ENCODE peak calls at places on chromosomes 6 and 20, in seven cellular contexts. One of them, this sample, is unnamed.

GRCh38 chr6:43780293-43780692 is 10.3 kb downstream of the VEGFA start:
- DNase-seq in GM12891: no peak
- DNase-seq in upper lobe of left lung: no peak
- DNase-seq in stomach: no peak
- DNase-seq in spleen: no peak
- DNase-seq in sigmoid colon: no peak
- DNase-seq in GM12892: no peak
- DNase-seq in this sample: no peak

GRCh38 chr6:23446394-23447001 is 679.5 kb upstream of the NRSN1 start:
- DNase-seq in GM12891: no peak
- DNase-seq in upper lobe of left lung: no peak
- DNase-seq in stomach: no peak
- DNase-seq in spleen: no peak
- DNase-seq in sigmoid colon: no peak
- DNase-seq in GM12892: no peak
- DNase-seq in this sample: no peak

GRCh38 chr6:148677594-148678476 is 69.0 kb upstream of the UST start:
- DNase-seq in GM12891: no peak
- DNase-seq in upper lobe of left lung: no peak
- DNase-seq in stomach: no peak
- DNase-seq in spleen: no peak
- DNase-seq in sigmoid colon: no peak
- DNase-seq in GM12892: no peak
- DNase-seq in this sample: no peak

GRCh38 chr20:57210911-57211280 is 55.5 kb downstream of the BMP7 start:
- DNase-seq in GM12891: no peak
- DNase-seq in upper lobe of left lung: peak; percentile 57
- DNase-seq in stomach: no peak
- DNase-seq in spleen: no peak
- DNase-seq in sigmoid colon: no peak
- DNase-seq in GM12892: no peak
- DNase-seq in this sample: no peak

GRCh38 chr6:5112065-5112799 is 27.1 kb downstream of the PPP1R3G start:
- DNase-seq in GM12891: no peak
- DNase-seq in upper lobe of left lung: no peak
- DNase-seq in stomach: no peak
- DNase-seq in spleen: no peak
- DNase-seq in sigmoid colon: peak; percentile 35
- DNase-seq in GM12892: no peak
- DNase-seq in this sample: no peak

GRCh38 chr6:21593927-21594421 is 423 bp downstream of the SOX4 start:
- DNase-seq in GM12891: no peak
- DNase-seq in upper lobe of left lung: no peak
- DNase-seq in stomach: peak; percentile 34
- DNase-seq in spleen: no peak
- DNase-seq in sigmoid colon: no peak
- DNase-seq in GM12892: no peak
- DNase-seq in this sample: peak; percentile 29

GRCh38 chr6:168155821-168156741 is 77.1 kb upstream of the FRMD1 start:
- DNase-seq in GM12891: no peak
- DNase-seq in upper lobe of left lung: no peak
- DNase-seq in stomach: no peak
- DNase-seq in spleen: no peak
- DNase-seq in sigmoid colon: peak; percentile 41
- DNase-seq in GM12892: no peak
- DNase-seq in this sample: no peak

GRCh38 chr20:10647471-10647870 is 26.3 kb downstream of the JAG1 start:
- DNase-seq in GM12891: peak; percentile 30
- DNase-seq in upper lobe of left lung: no peak
- DNase-seq in stomach: no peak
- DNase-seq in spleen: no peak
- DNase-seq in sigmoid colon: no peak
- DNase-seq in GM12892: no peak
- DNase-seq in this sample: no peak

GRCh38 chr6:1858865-1859264 is 249.2 kb downstream of the FOXC1 start:
- DNase-seq in GM12891: no peak
- DNase-seq in upper lobe of left lung: no peak
- DNase-seq in stomach: no peak
- DNase-seq in spleen: no peak
- DNase-seq in sigmoid colon: no peak
- DNase-seq in GM12892: no peak
- DNase-seq in this sample: no peak

GRCh38 chr6:66226099-66226498 is 519.1 kb upstream of the EYS start:
- DNase-seq in GM12891: no peak
- DNase-seq in upper lobe of left lung: no peak
- DNase-seq in stomach: no peak
- DNase-seq in spleen: no peak
- DNase-seq in sigmoid colon: no peak
- DNase-seq in GM12892: no peak
- DNase-seq in this sample: no peak

GRCh38 chr20:4602297-4602631 is 119.4 kb upstream of the PRND start:
- DNase-seq in GM12891: no peak
- DNase-seq in upper lobe of left lung: no peak
- DNase-seq in stomach: no peak
- DNase-seq in spleen: no peak
- DNase-seq in sigmoid colon: no peak
- DNase-seq in GM12892: no peak
- DNase-seq in this sample: no peak

GRCh38 chr20:4601630-4602296 is 119.9 kb upstream of the PRND start:
- DNase-seq in GM12891: no peak
- DNase-seq in upper lobe of left lung: peak; percentile 53
- DNase-seq in stomach: no peak
- DNase-seq in spleen: no peak
- DNase-seq in sigmoid colon: peak; percentile 88
- DNase-seq in GM12892: no peak
- DNase-seq in this sample: no peak

GRCh38 chr20:4605166-4605565 is 116.5 kb upstream of the PRND start:
- DNase-seq in GM12891: no peak
- DNase-seq in upper lobe of left lung: no peak
- DNase-seq in stomach: no peak
- DNase-seq in spleen: no peak
- DNase-seq in sigmoid colon: no peak
- DNase-seq in GM12892: no peak
- DNase-seq in this sample: no peak

GRCh38 chr20:4604580-4604979 is 117.1 kb upstream of the PRND start:
- DNase-seq in GM12891: no peak
- DNase-seq in upper lobe of left lung: no peak
- DNase-seq in stomach: no peak
- DNase-seq in spleen: no peak
- DNase-seq in sigmoid colon: no peak
- DNase-seq in GM12892: no peak
- DNase-seq in this sample: no peak

GRCh38 chr20:4603724-4604123 is 118.0 kb upstream of the PRND start:
- DNase-seq in GM12891: no peak
- DNase-seq in upper lobe of left lung: no peak
- DNase-seq in stomach: no peak
- DNase-seq in spleen: no peak
- DNase-seq in sigmoid colon: no peak
- DNase-seq in GM12892: no peak
- DNase-seq in this sample: no peak
- TF ChIP-seq POLR2AphosphoS5 in GM12891: no peak
- TF ChIP-seq POLR2AphosphoS5 in upper lobe of left lung: no peak
- TF ChIP-seq POLR2AphosphoS5 in stomach: no peak
- TF ChIP-seq POLR2AphosphoS5 in spleen: no peak
- TF ChIP-seq POLR2AphosphoS5 in sigmoid colon: peak; percentile 94
- TF ChIP-seq POLR2AphosphoS5 in GM12892: no peak
- TF ChIP-seq POLR2AphosphoS5 in this sample: peak; percentile 77

GRCh38 chr20:50323209-50323608 is 132.6 kb downstream of the CEBPB start:
- DNase-seq in GM12891: no peak
- DNase-seq in upper lobe of left lung: no peak
- DNase-seq in stomach: no peak
- DNase-seq in spleen: peak; percentile 14
- DNase-seq in sigmoid colon: peak; percentile 52
- DNase-seq in GM12892: no peak
- DNase-seq in this sample: no peak

GRCh38 chr20:50321797-50322480 is 131.3 kb downstream of the CEBPB start:
- DNase-seq in GM12891: no peak
- DNase-seq in upper lobe of left lung: no peak
- DNase-seq in stomach: no peak
- DNase-seq in spleen: peak; percentile 62
- DNase-seq in sigmoid colon: peak; percentile 69
- DNase-seq in GM12892: no peak
- DNase-seq in this sample: peak; percentile 46

GRCh38 chr20:50322703-50323131 is 132.1 kb downstream of the CEBPB start:
- DNase-seq in GM12891: no peak
- DNase-seq in upper lobe of left lung: no peak
- DNase-seq in stomach: no peak
- DNase-seq in spleen: no peak
- DNase-seq in sigmoid colon: peak; percentile 53
- DNase-seq in GM12892: no peak
- DNase-seq in this sample: no peak

GRCh38 chr20:50320005-50320909 is 129.6 kb downstream of the CEBPB start:
- DNase-seq in GM12891: no peak
- DNase-seq in upper lobe of left lung: no peak
- DNase-seq in stomach: no peak
- DNase-seq in spleen: peak; percentile 27
- DNase-seq in sigmoid colon: peak; percentile 63
- DNase-seq in GM12892: no peak
- DNase-seq in this sample: no peak

DNA sequence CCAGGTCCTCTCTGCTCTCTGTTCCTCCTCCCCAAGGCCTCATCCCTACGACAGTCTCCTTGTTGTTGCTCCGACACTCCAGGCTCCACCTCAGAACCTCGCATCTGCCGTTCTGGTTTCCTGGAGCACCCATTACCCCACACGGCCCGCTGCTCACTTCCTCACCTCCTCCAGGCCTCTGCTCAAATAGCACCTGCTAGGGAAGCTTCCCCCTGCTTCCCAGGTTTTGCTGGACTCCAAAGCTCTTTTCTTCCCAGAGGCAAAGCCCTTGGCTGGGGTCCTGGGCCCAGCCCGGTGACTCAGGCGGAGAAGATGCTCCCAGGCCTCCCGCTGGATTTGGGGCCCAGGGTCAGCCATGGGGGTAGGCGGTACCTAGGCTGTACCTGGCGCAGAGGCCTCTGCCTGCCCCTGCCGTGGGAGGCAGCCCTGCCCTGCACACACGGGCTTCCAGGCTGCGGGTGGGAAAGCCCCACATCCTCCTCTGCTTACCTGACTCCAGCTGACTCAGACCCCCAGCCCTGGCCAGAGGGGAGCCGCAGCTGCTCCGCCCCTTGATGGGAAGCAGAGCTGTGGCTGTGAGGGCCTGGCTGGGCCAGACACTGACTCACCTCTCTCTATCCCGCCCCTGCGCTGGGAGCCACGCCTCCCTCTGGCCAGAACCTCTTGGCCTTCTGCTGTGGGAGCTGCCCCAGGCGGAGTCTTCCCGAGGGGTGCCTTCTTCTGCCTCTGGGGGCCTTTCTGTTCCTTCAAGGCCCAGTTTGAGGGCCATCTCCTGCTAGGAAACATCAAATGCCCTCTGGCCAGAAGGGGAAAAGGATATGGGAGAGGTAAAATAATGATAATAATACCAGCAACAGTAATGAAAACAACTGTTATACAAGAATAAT is 130.5 kb downstream of the CEBPB start:
- DNase-seq in GM12891: no peak
- DNase-seq in upper lobe of left lung: peak; percentile 93
- DNase-seq in stomach: peak; percentile 89
- DNase-seq in spleen: peak; percentile 82
- DNase-seq in sigmoid colon: peak; percentile 98
- DNase-seq in GM12892: no peak
- DNase-seq in this sample: peak; percentile 87
- TF ChIP-seq POLR2AphosphoS5 in GM12891: no peak
- TF ChIP-seq POLR2AphosphoS5 in upper lobe of left lung: peak; percentile 84
- TF ChIP-seq POLR2AphosphoS5 in stomach: peak; percentile 72
- TF ChIP-seq POLR2AphosphoS5 in spleen: peak; percentile 85
- TF ChIP-seq POLR2AphosphoS5 in sigmoid colon: peak; percentile 92
- TF ChIP-seq POLR2AphosphoS5 in GM12892: no peak
- TF ChIP-seq POLR2AphosphoS5 in this sample: peak; percentile 85

GRCh38 chr6:85643530-85644373 is 1.1 kb upstream of the SYNCRIP start:
- DNase-seq in GM12891: peak; percentile 48
- DNase-seq in upper lobe of left lung: peak; percentile 97
- DNase-seq in stomach: peak; percentile 84
- DNase-seq in spleen: peak; percentile 97
- DNase-seq in sigmoid colon: peak; percentile 97
- DNase-seq in GM12892: peak; percentile 45
- DNase-seq in this sample: peak; percentile 83

GRCh38 chr6:85640806-85641205 is 1.9 kb downstream of the SYNCRIP start:
- DNase-seq in GM12891: no peak
- DNase-seq in upper lobe of left lung: no peak
- DNase-seq in stomach: no peak
- DNase-seq in spleen: no peak
- DNase-seq in sigmoid colon: no peak
- DNase-seq in GM12892: no peak
- DNase-seq in this sample: no peak

GRCh38 chr6:85642774-85643529 is at the start of gene SYNCRIP:
- DNase-seq in GM12891: peak; percentile 80
- DNase-seq in upper lobe of left lung: peak; percentile 100
- DNase-seq in stomach: peak; percentile 99
- DNase-seq in spleen: peak; percentile 100
- DNase-seq in sigmoid colon: peak; percentile 100
- DNase-seq in GM12892: peak; percentile 76
- DNase-seq in this sample: peak; percentile 99

GRCh38 chr6:85641522-85641915 is 1.2 kb downstream of the SYNCRIP start:
- DNase-seq in GM12891: no peak
- DNase-seq in upper lobe of left lung: no peak
- DNase-seq in stomach: no peak
- DNase-seq in spleen: no peak
- DNase-seq in sigmoid colon: no peak
- DNase-seq in GM12892: no peak
- DNase-seq in this sample: no peak

DNA sequence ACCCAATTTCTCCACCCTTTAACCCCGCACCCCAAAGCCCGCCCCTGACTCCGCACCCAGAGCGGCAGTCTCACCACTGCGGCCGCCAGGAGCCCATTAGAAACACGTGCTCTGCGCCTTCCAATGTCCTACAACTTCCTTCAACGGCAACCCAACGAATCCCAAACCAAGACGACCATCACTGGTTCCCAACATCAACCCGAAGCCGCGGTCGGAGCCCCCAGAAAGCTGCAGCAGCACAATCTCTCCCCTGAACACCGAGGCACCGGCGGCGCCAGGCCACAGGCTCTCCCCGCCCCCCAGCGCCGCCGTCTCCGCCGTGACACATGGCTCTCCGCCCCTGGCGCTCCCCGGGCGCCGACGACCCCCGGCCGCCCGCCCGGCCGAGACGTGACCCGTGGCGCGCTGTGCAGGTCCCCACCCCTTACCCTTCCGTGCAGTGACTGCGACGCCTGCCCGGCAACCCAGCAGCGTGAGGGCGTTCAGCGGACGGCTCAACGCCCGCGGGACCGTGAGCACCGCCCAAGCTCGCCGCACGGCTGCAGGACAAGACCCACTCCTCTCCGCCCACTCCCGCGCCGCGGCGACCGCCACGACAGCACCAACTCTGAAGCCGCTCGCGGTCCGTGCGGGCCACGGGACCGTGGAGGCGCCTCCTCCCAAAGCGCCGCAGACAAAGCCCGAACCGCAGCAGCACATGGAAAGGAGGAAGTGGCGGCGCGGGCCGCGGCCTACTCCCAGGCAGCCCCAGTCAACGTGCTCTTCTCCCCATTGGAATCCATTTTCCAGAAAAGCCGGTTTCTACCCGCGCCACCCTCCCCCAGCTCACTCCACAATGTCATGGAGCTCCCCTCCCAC is 541 bp downstream of the SYNCRIP start:
- DNase-seq in GM12891: peak; percentile 24
- DNase-seq in upper lobe of left lung: peak; percentile 94
- DNase-seq in stomach: peak; percentile 48
- DNase-seq in spleen: peak; percentile 95
- DNase-seq in sigmoid colon: peak; percentile 79
- DNase-seq in GM12892: peak; percentile 13
- DNase-seq in this sample: peak; percentile 49
- TF ChIP-seq POLR2AphosphoS5 in GM12891: peak; percentile 21
- TF ChIP-seq POLR2AphosphoS5 in upper lobe of left lung: peak; percentile 4
- TF ChIP-seq POLR2AphosphoS5 in stomach: no peak
- TF ChIP-seq POLR2AphosphoS5 in spleen: peak; percentile 35
- TF ChIP-seq POLR2AphosphoS5 in sigmoid colon: no peak
- TF ChIP-seq POLR2AphosphoS5 in GM12892: no peak
- TF ChIP-seq POLR2AphosphoS5 in this sample: no peak

GRCh38 chr6:90989763-90990162 is 402.9 kb upstream of the MAP3K7 start:
- DNase-seq in GM12891: no peak
- DNase-seq in upper lobe of left lung: no peak
- DNase-seq in stomach: no peak
- DNase-seq in spleen: no peak
- DNase-seq in sigmoid colon: no peak
- DNase-seq in GM12892: no peak
- DNase-seq in this sample: no peak
- TF ChIP-seq POLR2AphosphoS5 in GM12891: no peak
- TF ChIP-seq POLR2AphosphoS5 in upper lobe of left lung: no peak
- TF ChIP-seq POLR2AphosphoS5 in stomach: no peak
- TF ChIP-seq POLR2AphosphoS5 in spleen: no peak
- TF ChIP-seq POLR2AphosphoS5 in sigmoid colon: no peak
- TF ChIP-seq POLR2AphosphoS5 in GM12892: no peak
- TF ChIP-seq POLR2AphosphoS5 in this sample: no peak